ENCODE peak calls at places on chromosome 5, in six cellular contexts. Y is heart left ventricle, J is fibroblast of the aortic adventitia, I is cardiac muscle cell, N is lower lobe of right lung, Z is astrocyte. L is an unnamed sample.

GRCh38 chr5:133907075-133907474 is 61.4 kb downstream of the C5orf15 start:
- DNase-seq in Y (peak; percentile 88), J (no peak), I (no peak), N (no peak), Z (no peak), L (no peak)

GRCh38 chr5:61706751-61707150 is 374.7 kb downstream of the ZSWIM6 start:
- DNase-seq in Y (no peak), J (no peak), I (no peak), N (no peak), Z (no peak), L (no peak)

GRCh38 chr5:157342822-157343402 is 77.0 kb downstream of the CYFIP2 start:
- DNase-seq in Y (no peak), J (peak; percentile 22), I (peak; percentile 35), N (peak; percentile 55), Z (no peak), L (no peak)

GRCh38 chr5:111942661-111943401 is 185.8 kb upstream of the NREP start:
- DNase-seq in Y (no peak), J (peak; percentile 49), I (no peak), N (no peak), Z (no peak), L (no peak)

GRCh38 chr5:177600458-177601018 is 606 bp downstream of the B4GALT7 start:
- DNase-seq in Y (no peak), J (peak; percentile 28), I (peak; percentile 36), N (no peak), Z (peak; percentile 41), L (no peak)

GRCh38 chr5:60685700-60686099 is 14.3 kb downstream of the DEPDC1B start:
- DNase-seq in Y (no peak), J (no peak), I (no peak), N (no peak), Z (no peak), L (no peak)

GRCh38 chr5:172696171-172696849 is 55.2 kb downstream of the NEURL1B start:
- DNase-seq in Y (peak; percentile 87), J (peak; percentile 76), I (peak; percentile 64), N (no peak), Z (no peak), L (no peak)

GRCh38 chr5:142215915-142216681 is 107.5 kb downstream of the NDFIP1 start:
- DNase-seq in Y (peak; percentile 72), J (peak; percentile 99), I (peak; percentile 98), N (peak; percentile 74), Z (peak; percentile 99), L (peak; percentile 94)

GRCh38 chr5:171424726-171425125 is 5.3 kb downstream of the FGF18 start:
- DNase-seq in Y (no peak), J (no peak), I (no peak), N (no peak), Z (no peak), L (no peak)

GRCh38 chr5:94288937-94289336 is 329.5 kb downstream of the KIAA0825 start:
- DNase-seq in Y (no peak), J (peak; percentile 67), I (peak; percentile 19), N (no peak), Z (peak; percentile 64), L (peak; percentile 37)

GRCh38 chr5:141686648-141687416 is 4.8 kb upstream of the ARAP3 start:
- DNase-seq in Y (no peak), J (no peak), I (no peak), N (no peak), Z (no peak), L (no peak)

GRCh38 chr5:148857474-148857873 is 31.1 kb downstream of the ADRB2 start:
- DNase-seq in Y (no peak), J (no peak), I (no peak), N (no peak), Z (no peak), L (no peak)

GRCh38 chr5:58670620-58671019 is 87.7 kb downstream of the RAB3C start:
- DNase-seq in Y (no peak), J (no peak), I (no peak), N (no peak), Z (no peak), L (no peak)

GRCh38 chr5:160083501-160083900 is 35.7 kb downstream of the PWWP2A start:
- DNase-seq in Y (no peak), J (no peak), I (no peak), N (no peak), Z (peak; percentile 59), L (no peak)

GRCh38 chr5:155189981-155190380 is 176.4 kb downstream of the KIF4B start:
- DNase-seq in Y (no peak), J (no peak), I (no peak), N (no peak), Z (no peak), L (no peak)

GRCh38 chr5:83009408-83009807 is 67.8 kb downstream of the TMEM167A start:
- DNase-seq in Y (no peak), J (no peak), I (no peak), N (no peak), Z (no peak), L (no peak)

GRCh38 chr5:115487168-115487567 is 57.4 kb downstream of the FEM1C start:
- DNase-seq in Y (no peak), J (no peak), I (no peak), N (no peak), Z (no peak), L (no peak)

GRCh38 chr5:58542709-58543108 is 40.2 kb upstream of the RAB3C start:
- DNase-seq in Y (no peak), J (no peak), I (no peak), N (no peak), Z (no peak), L (no peak)

GRCh38 chr5:156474251-156474650 is 147.3 kb downstream of the SGCD start:
- DNase-seq in Y (peak; percentile 77), J (peak; percentile 24), I (peak; percentile 52), N (no peak), Z (peak; percentile 23), L (no peak)

GRCh38 chr5:52947208-52947607 is 41.9 kb upstream of the ITGA2 start:
- DNase-seq in Y (no peak), J (no peak), I (no peak), N (no peak), Z (no peak), L (no peak)

GRCh38 chr5:52945040-52945439 is 44.1 kb upstream of the ITGA2 start:
- DNase-seq in Y (no peak), J (peak; percentile 31), I (no peak), N (no peak), Z (no peak), L (no peak)

GRCh38 chr5:52943808-52944207 is 45.3 kb upstream of the ITGA2 start:
- DNase-seq in Y (no peak), J (no peak), I (no peak), N (no peak), Z (no peak), L (no peak)

GRCh38 chr5:52947851-52948250 is 41.3 kb upstream of the ITGA2 start:
- DNase-seq in Y (no peak), J (peak; percentile 43), I (no peak), N (no peak), Z (peak; percentile 40), L (no peak)

GRCh38 chr5:52943285-52943684 is 45.9 kb upstream of the ITGA2 start:
- DNase-seq in Y (no peak), J (no peak), I (no peak), N (no peak), Z (no peak), L (no peak)
- TF ChIP-seq CTCF in Y (no peak), J (no peak), I (peak; percentile 30), N (no peak), Z (no peak), L (no peak)

DNA sequence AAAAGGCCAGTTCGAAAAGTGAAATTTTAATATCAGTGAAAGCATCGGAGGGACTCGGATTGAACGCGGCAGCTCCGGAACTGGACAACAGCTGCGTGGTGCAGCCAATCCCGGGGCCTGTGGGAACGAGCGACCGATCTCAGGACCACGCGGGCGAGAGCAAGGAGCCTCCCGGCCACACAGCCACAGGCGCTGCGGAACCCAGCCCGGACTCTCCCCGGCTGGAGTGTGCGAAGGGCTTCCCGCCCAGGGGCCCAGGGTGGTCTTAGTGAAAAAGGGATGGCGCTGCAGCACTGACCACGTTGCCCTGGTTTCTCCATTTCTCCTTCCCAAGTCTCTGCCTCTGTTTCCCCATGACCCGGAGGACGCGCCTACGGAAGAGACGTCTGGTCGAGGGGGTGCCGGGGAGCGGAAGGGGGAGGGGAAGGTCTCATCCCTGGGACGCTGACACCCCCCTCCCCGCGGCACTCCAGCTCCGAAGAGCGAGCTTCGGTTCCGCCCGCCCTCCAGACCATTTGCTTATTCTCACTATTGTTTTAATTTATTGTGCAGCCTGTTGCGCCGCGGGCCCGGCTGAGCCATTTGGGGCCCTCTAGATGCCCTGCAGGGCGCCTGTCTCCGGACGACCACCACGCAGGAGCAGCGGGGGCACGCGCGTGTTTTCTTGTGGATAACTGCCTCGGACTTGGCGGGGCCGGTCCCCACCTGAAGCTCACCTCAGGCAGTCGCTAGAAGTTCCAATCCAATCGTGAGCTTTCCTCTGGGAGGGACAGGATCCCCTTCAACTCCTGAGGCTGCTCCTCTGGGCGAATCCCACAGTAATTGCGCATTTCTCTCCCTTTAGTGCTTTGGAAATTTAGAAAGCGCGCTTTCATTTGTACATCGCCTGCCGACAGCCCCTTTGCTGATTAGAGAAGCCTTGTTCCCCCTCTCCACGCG is 303.0 kb downstream of the PARP8 start:
- DNase-seq in Y (no peak), J (no peak), I (no peak), N (no peak), Z (no peak), L (no peak)
- H3K4me3 ChIP-seq in Y (peak overlapping the region; percentile 7), J (peak overlapping the region; percentile 39), I (peak overlapping the region; percentile 28), N (peak overlapping the region; percentile 51), Z (no peak overlapping the region), L (peak overlapping the region; percentile 12)

GRCh38 chr5:149932445-149933350 is 11.9 kb downstream of the PDE6A start:
- DNase-seq in Y (no peak), J (no peak), I (no peak), N (no peak), Z (no peak), L (no peak)
- TF ChIP-seq CTCF in Y (peak; percentile 42), J (peak; percentile 28), I (peak; percentile 47), N (peak; percentile 29), Z (peak; percentile 25), L (peak; percentile 37)

DNA sequence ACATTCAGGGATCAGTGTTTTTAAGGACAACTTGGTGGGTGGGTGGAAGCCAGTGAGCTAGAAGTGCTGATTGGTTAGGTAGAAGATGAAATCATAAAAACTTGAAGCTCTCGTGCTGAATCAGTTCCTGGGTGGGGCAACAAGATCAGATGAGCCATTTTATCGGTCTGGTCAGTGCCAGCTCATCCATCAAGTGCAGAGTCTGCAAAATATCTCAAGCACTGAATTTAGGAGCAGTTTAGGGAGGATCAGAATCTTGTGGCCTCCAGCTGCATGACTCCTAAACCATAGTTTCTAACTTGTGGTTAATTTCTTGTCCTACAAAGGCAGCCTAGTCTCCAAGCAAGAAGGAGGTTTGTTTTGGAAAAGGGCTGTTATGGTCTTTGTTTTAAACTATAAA is 166.4 kb downstream of the FAM170A start:
- DNase-seq in Y (no peak), J (no peak), I (no peak), N (no peak), Z (peak; percentile 0), L (no peak)
- H3K4me3 ChIP-seq in Y (no peak overlapping the region), J (no peak overlapping the region), I (no peak overlapping the region), N (no peak overlapping the region), Z (no peak overlapping the region), L (no peak overlapping the region)

DNA sequence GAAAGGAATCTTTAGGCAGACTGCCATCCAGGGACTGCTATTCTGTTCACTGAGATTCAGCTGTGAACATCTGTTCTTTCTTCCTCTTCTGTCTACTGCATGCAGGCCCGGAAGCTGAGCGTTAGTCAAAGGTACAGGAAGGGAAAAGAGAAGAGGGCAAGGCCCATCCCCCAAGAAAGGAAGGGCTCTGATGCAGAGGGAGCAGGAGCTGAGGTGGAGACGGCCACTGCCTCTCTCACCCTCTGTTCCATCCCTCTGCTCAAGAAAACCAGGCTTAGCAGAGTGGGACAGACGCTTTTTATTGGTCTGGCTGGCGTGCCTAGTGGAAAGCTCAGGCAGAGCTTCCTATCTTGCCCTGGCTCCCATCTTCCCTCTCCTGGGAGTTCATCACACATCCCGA is 57.5 kb downstream of the PFDN1 start:
- DNase-seq in Y (no peak), J (no peak), I (peak; percentile 38), N (no peak), Z (no peak), L (no peak)
- TF ChIP-seq CTCF in Y (no peak), J (no peak), I (no peak), N (no peak), Z (no peak), L (no peak)